ENCODE peak calls at places on chromosomes 6 and 20, in four cellular contexts. S is PC-9, W is ovary, A is fibroblast of lung. O is an unnamed sample.

GRCh38 chr6:111444794-111445193 is 38.2 kb downstream of the REV3L start:
- DNase-seq in S (no peak), W (no peak), A (no peak), O (no peak)

GRCh38 chr6:18509871-18510643 is 122.9 kb downstream of the RNF144B start:
- DNase-seq in S (no peak), W (no peak), A (peak; percentile 20), O (no peak)

GRCh38 chr6:142387997-142388815 is 86.4 kb downstream of the ADGRG6 start:
- DNase-seq in S (peak; percentile 66), W (no peak), A (peak; percentile 49), O (no peak)

GRCh38 chr6:465531-466348 is 74.2 kb downstream of the IRF4 start:
- DNase-seq in S (no peak), W (no peak), A (no peak), O (no peak)

GRCh38 chr6:47016236-47016635 is 25.9 kb downstream of the ADGRF1 start:
- DNase-seq in S (no peak), W (no peak), A (no peak), O (no peak)

GRCh38 chr20:46252352-46253091 is 55.8 kb downstream of the CDH22 start:
- DNase-seq in S (no peak), W (no peak), A (no peak), O (no peak)

GRCh38 chr6:131643262-131643631 is 6.1 kb downstream of the ENPP3 start:
- DNase-seq in S (no peak), W (no peak), A (peak; percentile 17), O (peak; percentile 31)

GRCh38 chr6:41122918-41123317 is 31.2 kb downstream of the TREML1 start:
- DNase-seq in S (no peak), W (no peak), A (no peak), O (no peak)

GRCh38 chr20:60956194-60956593 is 295.9 kb upstream of the CDH4 start:
- DNase-seq in S (no peak), W (no peak), A (no peak), O (no peak)

GRCh38 chr20:59013031-59013951 is 5.9 kb upstream of the TUBB1 start:
- DNase-seq in S (no peak), W (no peak), A (no peak), O (no peak)
- H3K27ac ChIP-seq in S (no peak overlapping the region), W (no peak overlapping the region), A (no peak overlapping the region), O (no peak overlapping the region)

GRCh38 chr20:25293507-25293906 is 45.6 kb downstream of the PYGB start:
- DNase-seq in S (no peak), W (no peak), A (no peak), O (peak; percentile 9)
- H3K4me1 ChIP-seq in S (no peaks in the 10 kb centered on the region), W (no peaks in the 10 kb centered on the region), A (peaks cover 9% of the 10 kb centered on the region), O (peaks cover 26% of the 10 kb centered on the region)

GRCh38 chr6:151702851-151703629 is 104.4 kb upstream of the ESR1 start:
- DNase-seq in S (peak; percentile 70), W (no peak), A (no peak), O (no peak)
- TF ChIP-seq CTCF in S (no peak), W (no peak), A (no peak), O (no peak)

DNA sequence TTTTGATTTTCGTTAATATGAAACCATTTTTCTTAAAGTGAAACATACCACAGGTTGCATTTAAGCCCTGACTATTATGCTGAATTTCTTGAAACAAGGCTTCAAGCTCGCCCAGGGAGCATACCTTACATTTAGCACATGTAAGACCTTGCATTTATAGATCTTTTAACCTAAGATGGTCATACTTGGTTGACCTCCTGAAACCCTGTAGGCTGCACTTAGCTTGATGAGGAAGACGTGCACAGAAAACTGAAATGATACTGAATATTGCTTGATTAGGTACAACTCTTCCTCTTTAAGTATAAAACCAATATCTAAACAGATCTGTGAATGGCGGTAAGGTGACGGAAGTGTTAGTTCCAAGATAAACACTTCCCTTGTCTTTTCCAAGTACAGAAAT is 82.2 kb downstream of the CTNNBL1 start:
- DNase-seq in S (no peak), W (no peak), A (no peak), O (no peak)
- H3K27ac ChIP-seq in S (no peak overlapping the region), W (no peak overlapping the region), A (no peak overlapping the region), O (no peak overlapping the region)

DNA sequence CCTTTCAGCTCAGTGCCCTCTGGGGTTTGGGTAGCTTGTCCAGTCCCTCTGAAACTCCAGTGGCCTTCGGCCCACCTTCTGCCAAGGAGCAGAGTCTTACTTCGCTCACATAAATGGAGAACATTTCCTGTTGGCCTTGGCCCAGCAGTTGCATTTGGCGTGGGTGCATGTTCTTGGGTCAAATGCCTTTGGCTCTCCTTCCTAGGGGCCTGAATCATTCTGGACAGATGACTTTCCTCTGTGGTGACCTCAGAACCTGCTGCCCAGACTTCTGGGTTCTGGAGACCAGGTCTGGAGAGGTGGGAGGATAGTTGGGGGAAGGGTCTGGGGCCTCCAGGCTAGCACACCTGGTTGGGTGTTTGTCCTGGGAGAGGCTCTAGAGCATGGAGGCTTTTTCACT is 29.3 kb downstream of the BCAS4 start:
- DNase-seq in S (peak; percentile 85), W (peak; percentile 65), A (peak; percentile 90), O (peak; percentile 70)
- H3K4me1 ChIP-seq in S (peaks cover 10% of the 10 kb centered on the region), W (no peaks in the 10 kb centered on the region), A (peaks cover 7% of the 10 kb centered on the region), O (peaks cover 4% of the 10 kb centered on the region)

GRCh38 chr20:1535420-1536175 is 21.9 kb downstream of the SIRPD start:
- DNase-seq in S (no peak), W (no peak), A (no peak), O (no peak)

GRCh38 chr20:1537731-1538058 is 19.8 kb downstream of the SIRPD start:
- DNase-seq in S (no peak), W (no peak), A (no peak), O (no peak)

GRCh38 chr20:1528811-1529210 is 28.7 kb downstream of the SIRPD start:
- DNase-seq in S (peak; percentile 55), W (no peak), A (no peak), O (no peak)

GRCh38 chr20:1536893-1537730 is 20.4 kb downstream of the SIRPD start:
- DNase-seq in S (no peak), W (no peak), A (no peak), O (peak; percentile 2)

DNA sequence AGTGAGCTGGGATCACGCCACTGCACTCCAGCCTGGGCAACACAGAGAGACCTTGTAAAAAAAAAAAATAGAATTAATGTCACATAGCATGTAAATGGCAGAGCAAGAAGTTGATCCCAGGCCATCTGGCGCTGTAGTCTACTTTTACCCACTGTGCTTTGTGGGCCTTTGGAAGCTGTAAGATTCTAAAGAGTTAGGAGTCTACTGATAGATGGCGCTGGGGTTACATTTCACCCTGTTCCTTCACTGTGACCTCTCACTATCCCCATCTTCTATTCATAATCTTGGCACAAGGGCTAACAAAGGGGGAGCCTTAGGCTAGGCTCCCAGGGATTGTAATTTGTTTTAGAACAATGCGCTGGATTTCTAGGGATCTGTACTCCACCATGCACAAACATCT is 24.4 kb downstream of the SIRPD start:
- DNase-seq in S (no peak), W (no peak), A (no peak), O (no peak)
- TF ChIP-seq CTCF in S (no peak), W (no peak), A (no peak), O (no peak)

DNA sequence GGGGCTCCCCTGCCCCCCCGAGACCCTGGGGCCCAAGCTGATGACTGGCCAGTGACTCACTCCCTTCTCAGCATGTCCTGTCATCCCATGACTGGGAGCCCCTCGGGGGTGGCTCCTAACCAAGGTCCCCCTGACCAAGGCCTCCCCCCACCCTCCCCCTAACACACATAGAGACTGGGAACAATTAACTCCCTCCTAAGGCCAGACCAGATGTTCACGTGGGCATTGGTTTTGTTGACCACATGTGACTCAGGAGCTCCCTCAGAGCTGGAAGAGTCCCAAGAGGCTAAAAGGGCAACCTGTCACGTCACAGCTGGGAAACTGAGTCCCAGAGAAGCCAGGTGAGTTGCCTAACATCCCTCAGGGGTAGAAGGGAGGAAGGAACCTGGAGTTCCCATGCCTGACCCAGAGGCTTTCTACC is 10.6 kb upstream of the CCN5 start:
- DNase-seq in S (no peak), W (no peak), A (peak; percentile 83), O (no peak)
- H3K27ac ChIP-seq in S (no peak overlapping the region), W (peak overlapping the region; percentile 38), A (no peak overlapping the region), O (no peak overlapping the region)

GRCh38 chr6:88651400-88651799 is 312.0 kb downstream of the RNGTT start:
- DNase-seq in S (no peak), W (no peak), A (no peak), O (no peak)
- H3K4me1 ChIP-seq in S (no peaks in the 10 kb centered on the region), W (no peaks in the 10 kb centered on the region), A (no peaks in the 10 kb centered on the region), O (no peaks in the 10 kb centered on the region)

O was measured in body of pancreas.